ENCODE peak calls at places on chromosomes 3 and 15, in four cellular contexts. E is colonic mucosa, J is spleen, U is endothelial cell. R is an unnamed sample.

GRCh38 chr3:14602006-14602803 is 49.4 kb upstream of the CCDC174 start:
- DNase-seq in U (peak), E (no peak), J (no peak), R (no peak)

GRCh38 chr3:169846458-169847193 is 23.1 kb downstream of the LRRC31 start:
- DNase-seq in E (no peak), U (no peak), J (no peak), R (no peak)

GRCh38 chr3:30667250-30667585 is 60.8 kb downstream of the TGFBR2 start:
- DNase-seq in U (peak), J (no peak), E (no peak), R (no peak)

GRCh38 chr15:56759450-56759845 is 26.1 kb upstream of the ZNF280D start:
- DNase-seq in E (no peak), J (no peak), U (no peak), R (no peak)

GRCh38 chr3:148042663-148043445 is 633.7 kb downstream of the ZIC1 start:
- DNase-seq in E (no peak), U (no peak), J (no peak), R (no peak)

GRCh38 chr15:27527490-27528067 is 556.6 kb downstream of the GABRG3 start:
- DNase-seq in U (no peak), J (no peak), E (no peak), R (no peak)

GRCh38 chr15:63381301-63382192 is at the start of gene CA12:
- DNase-seq in E (peak), J (peak), U (peak), R (no peak)

GRCh38 chr3:137692803-137693431 is 71.2 kb upstream of the SOX14 start:
- DNase-seq in J (no peak), U (peak), E (peak), R (no peak)

GRCh38 chr3:185152433-185153169 is at the start of gene C3orf70:
- DNase-seq in J (peak), E (peak), U (peak), R (peak)

GRCh38 chr3:81823882-81824395 is 62.5 kb upstream of the GBE1 start:
- DNase-seq in U (no peak), J (no peak), E (no peak), R (no peak)

GRCh38 chr15:63223463-63223862 is 34.1 kb downstream of the RAB8B start:
- DNase-seq in J (no peak), U (no peak), E (no peak), R (no peak)

GRCh38 chr15:32096867-32097266 is 66.6 kb downstream of the CHRNA7 start:
- DNase-seq in U (no peak), E (no peak), J (no peak), R (no peak)

GRCh38 chr3:72630614-72631344 is 217.5 kb downstream of the SHQ1 start:
- DNase-seq in U (no peak), E (no peak), J (no peak), R (no peak)

GRCh38 chr3:8655387-8655835 is 10.8 kb upstream of the SSUH2 start:
- DNase-seq in J (no peak), U (no peak), E (no peak), R (no peak)

GRCh38 chr15:99425666-99426301 is 140.0 kb upstream of the MEF2A start:
- DNase-seq in J (peak), U (no peak), E (no peak), R (no peak)

GRCh38 chr3:5021571-5022092 is 42.4 kb downstream of the BHLHE40 start:
- DNase-seq in U (no peak), J (peak), E (no peak), R (no peak)

GRCh38 chr3:79063629-79064028 is 704.2 kb downstream of the ROBO1 start:
- DNase-seq in E (no peak), U (no peak), J (no peak), R (no peak)

GRCh38 chr15:48062476-48062875 is 58.3 kb upstream of the SLC24A5 start:
- DNase-seq in U (no peak), J (no peak), E (no peak), R (no peak)

GRCh38 chr3:52849656-52850055 is 14.8 kb upstream of the MUSTN1 start:
- DNase-seq in U (no peak), E (no peak), J (peak), R (no peak)

GRCh38 chr3:52854013-52854412 is 19.2 kb upstream of the MUSTN1 start:
- DNase-seq in J (no peak), E (no peak), U (no peak), R (no peak)

GRCh38 chr3:52848617-52849016 is 13.8 kb upstream of the MUSTN1 start:
- DNase-seq in U (no peak), J (peak), E (no peak), R (no peak)

GRCh38 chr3:52852419-52852818 is 17.6 kb upstream of the MUSTN1 start:
- DNase-seq in U (no peak), J (peak), E (no peak), R (no peak)

GRCh38 chr3:52851348-52851747 is 16.5 kb upstream of the MUSTN1 start:
- DNase-seq in J (peak), E (no peak), U (peak), R (no peak)
- TF ChIP-seq CTCF in J (no peak), E (peak), U (peak), R (no peak)

DNA sequence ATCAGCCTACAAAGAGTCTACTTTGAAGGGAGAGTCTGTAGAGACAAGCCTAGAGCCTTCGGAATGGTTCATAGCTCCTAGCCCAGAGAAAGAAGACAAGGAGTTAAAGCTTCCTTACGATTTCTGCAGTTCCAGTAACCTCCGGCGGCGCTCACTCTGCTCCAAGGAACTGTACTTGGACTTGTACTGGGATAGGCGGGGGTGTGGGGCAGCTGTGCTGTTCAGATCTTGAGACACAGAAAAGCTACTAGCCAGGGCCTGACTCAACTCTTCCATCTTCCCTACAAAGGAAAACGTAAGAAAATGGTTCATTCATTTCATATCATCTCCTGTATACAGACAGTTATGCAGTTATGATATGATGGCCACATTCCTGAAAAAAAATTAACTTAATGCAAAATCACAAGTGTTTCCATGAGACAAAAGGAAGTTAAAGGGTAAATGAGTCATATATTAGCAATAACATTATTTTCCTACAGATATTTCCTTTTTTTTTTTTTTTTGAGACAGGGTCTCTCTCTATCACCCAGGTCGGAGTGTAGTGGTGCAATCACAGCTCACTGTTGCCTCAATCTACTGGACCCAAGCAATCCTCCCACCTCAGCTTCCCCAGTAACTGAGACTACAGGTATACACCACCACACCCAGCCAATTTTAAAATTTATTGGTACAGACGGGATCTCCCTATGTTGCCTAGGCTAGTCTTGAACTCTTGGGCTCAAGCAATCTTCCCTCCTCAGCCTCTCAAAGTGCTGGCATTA is 4.6 kb downstream of the SNUPN start:
- DNase-seq in J (peak), U (no peak), E (peak), R (no peak)
- TF ChIP-seq CTCF in J (no peak), U (no peak), E (no peak), R (no peak)

DNA sequence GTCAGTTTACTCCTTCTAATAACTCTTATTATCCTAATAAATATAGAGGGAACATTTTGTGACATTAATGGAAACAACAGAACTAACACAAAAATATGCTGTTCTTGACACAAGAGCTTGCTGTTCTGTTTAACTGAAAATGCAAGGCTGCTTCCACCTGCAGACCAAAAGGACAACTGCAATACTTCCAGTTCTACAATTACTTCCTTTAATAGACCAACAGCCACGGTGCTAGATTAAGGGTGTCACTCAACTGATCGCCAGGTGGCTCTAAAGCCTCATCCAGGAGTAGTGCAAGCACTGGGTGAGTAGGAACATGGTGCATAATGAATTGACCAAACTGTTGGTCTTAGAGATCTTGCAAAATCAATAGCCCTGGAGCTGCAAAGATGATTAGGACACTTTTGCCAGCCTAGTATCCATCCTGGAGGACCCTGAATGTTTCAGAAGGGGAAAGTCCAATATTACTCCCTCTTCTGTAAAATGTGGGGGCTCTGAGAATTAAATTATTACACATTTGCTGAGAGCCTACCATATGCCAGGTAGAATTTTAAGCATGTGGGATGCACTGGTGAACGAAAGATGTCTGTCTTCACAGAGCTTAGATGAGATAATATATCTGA is 3.6 kb upstream of the CLDN16 start:
- DNase-seq in E (peak), J (no peak), U (no peak), R (no peak)
- TF ChIP-seq CTCF in E (peak), J (no peak), U (no peak), R (no peak)

GRCh38 chr15:60005352-60006202 is 1.5 kb downstream of the FOXB1 start:
- DNase-seq in E (no peak), U (peak), J (peak), R (no peak)

GRCh38 chr15:60003243-60004018 is 680 bp upstream of the FOXB1 start:
- DNase-seq in E (no peak), U (no peak), J (no peak), R (no peak)

GRCh38 chr15:60002528-60003218 is 1.4 kb upstream of the FOXB1 start:
- DNase-seq in U (no peak), J (no peak), E (no peak), R (no peak)

GRCh38 chr15:60004846-60005351 is 788 bp downstream of the FOXB1 start:
- DNase-seq in J (no peak), E (no peak), U (peak), R (no peak)

DNA sequence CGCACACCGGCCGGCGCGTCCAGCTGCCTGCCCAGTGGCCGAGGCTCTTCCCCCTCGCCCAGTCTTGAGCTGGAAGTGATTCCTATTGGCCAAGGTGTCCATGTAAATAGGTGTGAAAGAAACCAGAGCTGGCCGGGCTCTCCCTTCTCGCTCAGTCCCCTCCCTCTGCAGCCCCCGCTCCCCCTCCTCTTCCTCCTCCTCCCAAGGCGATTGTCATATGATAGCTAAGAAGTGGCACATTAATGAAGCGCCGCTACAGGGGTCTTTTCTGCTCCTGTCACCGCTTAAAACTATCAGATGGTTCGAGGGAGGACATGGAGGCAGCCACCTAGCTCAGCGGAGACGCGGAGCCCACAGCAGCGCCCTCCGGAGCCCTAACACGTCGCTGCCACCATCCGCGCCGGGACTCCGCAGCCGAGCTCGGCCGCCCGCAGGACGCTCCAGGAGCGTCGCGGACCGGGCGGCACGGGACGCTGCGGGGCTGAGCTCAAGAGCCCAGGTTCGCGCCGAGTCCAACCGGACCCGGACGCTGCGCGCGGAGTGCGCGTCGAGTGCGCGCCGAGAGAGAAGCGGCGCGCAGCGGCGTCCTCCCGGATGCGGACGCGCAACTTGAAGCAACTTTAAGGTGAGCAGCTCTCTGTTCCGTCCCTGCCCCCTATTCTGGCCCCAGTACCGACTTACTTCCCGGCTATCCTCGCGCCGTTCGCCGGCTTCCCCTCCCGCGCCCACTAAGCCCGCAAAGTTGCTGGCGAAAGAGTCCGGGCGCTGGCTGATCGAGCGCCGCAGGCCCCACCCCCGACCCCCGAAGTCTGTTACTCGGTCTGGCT is at the start of gene FOXB1:
- DNase-seq in J (no peak), E (no peak), U (peak), R (no peak)
- TF ChIP-seq CTCF in J (no peak), E (no peak), U (no peak), R (no peak)

R was measured in natural killer cell.